ENCODE peak calls at places on chromosome 6, in eight cellular contexts. T is GM12865, I is GM23338, J is tibial artery, E is uterus, N is A549, C is aorta, L is cardiac muscle cell. A is an unnamed sample.

GRCh38 chr6:117298941-117299340 is 33.6 kb downstream of the VGLL2 start:
- DNase-seq in J (no peak), T (no peak), C (no peak), L (no peak), E (no peak), N (no peak), I (no peak), A (no peak)

GRCh38 chr6:74741608-74742007 is 464.2 kb downstream of the COL12A1 start:
- DNase-seq in J (no peak), N (no peak), T (no peak), L (peak), C (no peak), I (peak), E (no peak), A (no peak)

GRCh38 chr6:16136086-16136485 is 7.2 kb downstream of the MYLIP start:
- DNase-seq in N (no peak), J (no peak), L (no peak), T (no peak), I (no peak), C (no peak), E (no peak), A (peak)

GRCh38 chr6:159093608-159094443 is 49.0 kb upstream of the TAGAP start:
- DNase-seq in N (no peak), L (no peak), C (no peak), T (no peak), E (no peak), I (no peak), J (no peak), A (no peak)

GRCh38 chr6:145632971-145633370 is 102.3 kb downstream of the EPM2A start:
- DNase-seq in J (no peak), C (no peak), L (no peak), E (no peak), I (no peak), N (no peak), T (no peak), A (no peak)

GRCh38 chr6:96505363-96505762 is 16.2 kb upstream of the UFL1 start:
- DNase-seq in I (no peak), C (no peak), L (no peak), N (no peak), E (no peak), J (no peak), T (no peak), A (no peak)

GRCh38 chr6:436308-437041 is 44.9 kb downstream of the IRF4 start:
- DNase-seq in J (peak), L (no peak), N (no peak), E (no peak), I (no peak), T (peak), C (no peak), A (no peak)

GRCh38 chr6:148854086-148854485 is 107.3 kb downstream of the UST start:
- DNase-seq in N (no peak), L (no peak), I (no peak), T (no peak), C (no peak), J (no peak), E (no peak), A (no peak)

GRCh38 chr6:1838604-1839003 is 228.9 kb downstream of the FOXC1 start:
- DNase-seq in C (no peak), E (no peak), N (no peak), L (no peak), J (no peak), I (no peak), T (no peak), A (no peak)

GRCh38 chr6:118554698-118555097 is 6.6 kb downstream of the PLN start:
- DNase-seq in I (no peak), C (no peak), E (no peak), J (no peak), N (no peak), T (no peak), L (no peak), A (no peak)

GRCh38 chr6:113476937-113477839 is 380.0 kb upstream of the MARCKS start:
- DNase-seq in E (no peak), I (no peak), N (no peak), J (no peak), T (no peak), L (no peak), C (no peak), A (no peak)

GRCh38 chr6:107794771-107795170 is 29.3 kb downstream of the SCML4 start:
- DNase-seq in J (no peak), T (no peak), C (no peak), I (no peak), L (no peak), E (no peak), N (no peak), A (no peak)

GRCh38 chr6:108959972-108960582 is 111.9 kb downstream of the ARMC2 start:
- DNase-seq in I (no peak), T (no peak), J (no peak), N (no peak), C (no peak), L (no peak), E (no peak), A (no peak)

GRCh38 chr6:95417856-95418255 is 159.5 kb upstream of the MANEA start:
- DNase-seq in T (no peak), J (no peak), L (no peak), N (no peak), I (peak), C (no peak), E (no peak), A (no peak)

GRCh38 chr6:39189915-39190544 is 39.2 kb downstream of the KCNK5 start:
- DNase-seq in J (peak), T (peak), I (peak), N (peak), C (peak), E (no peak), L (peak), A (no peak)

GRCh38 chr6:27592481-27593199 is 119.7 kb upstream of the ZNF184 start:
- DNase-seq in I (peak), N (peak), L (peak), J (no peak), C (no peak), T (peak), E (no peak), A (peak)

GRCh38 chr6:146670161-146670560 is 71.4 kb downstream of the ADGB start:
- DNase-seq in J (no peak), L (no peak), E (no peak), C (no peak), N (no peak), T (no peak), I (no peak), A (no peak)

GRCh38 chr6:166784691-166785090 is 157.6 kb upstream of the RPS6KA2 start:
- DNase-seq in C (no peak), T (no peak), L (no peak), I (no peak), J (no peak), E (no peak), N (no peak), A (no peak)

GRCh38 chr6:101397199-101397598 is 3.7 kb downstream of the GRIK2 start:
- DNase-seq in L (no peak), C (no peak), N (peak), I (peak), J (no peak), E (no peak), T (no peak), A (no peak)

GRCh38 chr6:95517004-95517403 is 60.3 kb upstream of the MANEA start:
- DNase-seq in T (no peak), C (no peak), I (no peak), E (no peak), J (no peak), N (no peak), L (no peak), A (no peak)

GRCh38 chr6:141483561-141484061 is 649.1 kb upstream of the GJE1 start:
- DNase-seq in C (no peak), J (peak), L (no peak), E (no peak), T (peak), N (peak), I (no peak), A (peak)

GRCh38 chr6:32393660-32394420 is 13.1 kb downstream of the BTNL2 start:
- DNase-seq in L (no peak), C (no peak), T (peak), E (peak), N (no peak), I (no peak), J (peak), A (no peak)

GRCh38 chr6:47852727-47853126 is 70.9 kb downstream of the OPN5 start:
- DNase-seq in J (no peak), L (no peak), T (no peak), N (peak), E (no peak), C (no peak), I (no peak), A (no peak)

GRCh38 chr6:96659084-96659845 is 96.3 kb downstream of the FHL5 start:
- DNase-seq in J (no peak), E (no peak), C (no peak), T (peak), N (no peak), L (no peak), I (no peak), A (no peak)

GRCh38 chr6:40276176-40276575 is 311.0 kb downstream of the LRFN2 start:
- DNase-seq in C (no peak), N (no peak), I (no peak), L (no peak), T (no peak), E (no peak), J (no peak), A (no peak)

GRCh38 chr6:129604321-129604720 is 105.7 kb downstream of the ARHGAP18 start:
- DNase-seq in L (no peak), J (no peak), I (no peak), E (no peak), C (no peak), N (no peak), T (no peak), A (no peak)

GRCh38 chr6:33577106-33577535 is 3.0 kb downstream of the BAK1 start:
- DNase-seq in T (no peak), N (peak), L (no peak), J (peak), E (peak), C (peak), I (no peak), A (no peak)

GRCh38 chr6:33576668-33577067 is 3.4 kb downstream of the BAK1 start:
- DNase-seq in J (no peak), L (no peak), T (no peak), E (no peak), N (no peak), C (no peak), I (no peak), A (no peak)

GRCh38 chr6:33577718-33578117 is 2.4 kb downstream of the BAK1 start:
- DNase-seq in T (no peak), L (no peak), J (no peak), C (no peak), N (no peak), I (no peak), E (no peak), A (no peak)

GRCh38 chr6:33578588-33579011 is 1.5 kb downstream of the BAK1 start:
- DNase-seq in T (peak), C (no peak), J (no peak), N (no peak), E (no peak), L (no peak), I (no peak), A (peak)

DNA sequence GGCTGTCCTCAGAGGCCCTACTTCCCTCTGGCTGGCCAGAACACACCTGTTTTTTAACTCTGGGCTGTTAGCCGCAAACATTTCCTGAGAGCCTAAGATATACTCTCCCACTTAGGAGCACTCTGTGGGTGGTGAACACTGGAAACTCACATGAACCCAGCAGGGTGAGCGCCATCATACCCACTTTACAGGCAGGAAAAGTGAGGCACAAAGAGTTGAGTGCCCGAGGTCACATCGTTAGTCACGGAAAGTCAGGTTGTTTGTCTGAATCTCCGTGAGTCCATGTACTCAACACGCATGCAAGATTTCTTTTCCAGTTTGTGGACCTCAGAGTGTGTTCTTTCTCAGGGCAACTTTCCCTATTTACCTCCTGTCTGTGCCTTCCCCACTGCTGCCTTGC is 1.9 kb downstream of the BAK1 start:
- DNase-seq in C (no peak), L (no peak), T (no peak), J (no peak), N (no peak), E (no peak), I (no peak), A (no peak)
- H3K4me3 ChIP-seq in C (no peak), L (no peak), T (peak), J (peak), N (no peak), E (no peak), I (peak), A (peak)

DNA sequence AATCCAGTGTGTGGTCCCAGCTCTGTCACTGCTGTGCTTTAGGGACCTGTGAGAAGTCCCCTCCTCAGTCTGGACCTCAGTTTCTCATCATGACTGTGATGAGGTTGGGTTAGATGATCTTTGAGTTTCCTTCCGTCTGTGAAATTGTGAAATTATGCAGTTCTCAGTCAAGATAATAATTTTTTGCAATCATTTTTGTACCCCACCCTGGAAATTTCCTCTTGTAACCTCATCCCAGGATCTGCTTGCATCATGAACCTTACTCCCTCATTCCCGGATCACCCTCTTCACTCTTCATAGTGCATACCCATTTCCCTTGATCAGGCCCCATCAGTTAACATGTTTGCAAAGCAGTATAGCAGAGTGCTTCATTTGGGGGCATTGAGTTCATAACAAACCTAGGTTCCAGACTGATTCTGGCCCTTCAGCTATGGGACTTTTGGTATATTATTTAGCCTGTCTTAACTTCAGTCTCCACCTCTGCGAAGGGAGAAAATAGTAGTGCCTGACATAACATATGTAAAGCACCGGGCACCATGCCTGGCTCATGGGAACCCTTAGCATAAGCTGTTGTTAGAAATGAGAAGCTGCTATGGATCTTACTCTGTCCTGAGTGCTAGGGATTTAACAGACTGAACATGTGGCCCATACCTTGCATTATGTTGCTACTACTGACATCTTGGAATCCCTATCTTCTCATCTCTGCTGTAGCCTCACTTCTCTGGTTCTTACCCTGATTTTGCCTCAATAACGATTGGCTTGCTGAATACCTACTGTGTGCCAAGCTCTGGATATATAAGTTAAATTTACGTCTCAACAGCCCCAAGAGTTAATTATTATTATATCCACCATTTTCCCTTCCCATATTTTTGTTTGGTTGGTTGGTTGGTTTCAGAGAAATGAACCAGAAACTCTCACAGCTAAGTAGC is 1.4 kb downstream of the ZNF76 start:
- DNase-seq in T (no peak), N (no peak), E (no peak), L (no peak), I (no peak), C (no peak), J (no peak), A (no peak)
- H3K4me3 ChIP-seq in T (peak), N (peak), E (peak), L (peak), I (peak), C (no peak), J (peak), A (peak)

GRCh38 chr6:126300126-126300525 is 39.8 kb upstream of the CENPW start:
- DNase-seq in N (no peak), C (no peak), E (no peak), J (no peak), T (peak), L (peak), I (no peak), A (no peak)
- H3K4me3 ChIP-seq in N (no peak), C (no peak), E (no peak), J (no peak), T (no peak), L (no peak), I (no peak), A (no peak)

GRCh38 chr6:133568970-133569889 is 319.7 kb upstream of the TCF21 start:
- DNase-seq in L (peak), C (no peak), E (peak), I (peak), T (no peak), J (no peak), N (peak), A (peak)
- H3K4me3 ChIP-seq in L (peak), C (peak), E (peak), I (peak), T (no peak), J (peak), N (peak), A (no peak)

DNA sequence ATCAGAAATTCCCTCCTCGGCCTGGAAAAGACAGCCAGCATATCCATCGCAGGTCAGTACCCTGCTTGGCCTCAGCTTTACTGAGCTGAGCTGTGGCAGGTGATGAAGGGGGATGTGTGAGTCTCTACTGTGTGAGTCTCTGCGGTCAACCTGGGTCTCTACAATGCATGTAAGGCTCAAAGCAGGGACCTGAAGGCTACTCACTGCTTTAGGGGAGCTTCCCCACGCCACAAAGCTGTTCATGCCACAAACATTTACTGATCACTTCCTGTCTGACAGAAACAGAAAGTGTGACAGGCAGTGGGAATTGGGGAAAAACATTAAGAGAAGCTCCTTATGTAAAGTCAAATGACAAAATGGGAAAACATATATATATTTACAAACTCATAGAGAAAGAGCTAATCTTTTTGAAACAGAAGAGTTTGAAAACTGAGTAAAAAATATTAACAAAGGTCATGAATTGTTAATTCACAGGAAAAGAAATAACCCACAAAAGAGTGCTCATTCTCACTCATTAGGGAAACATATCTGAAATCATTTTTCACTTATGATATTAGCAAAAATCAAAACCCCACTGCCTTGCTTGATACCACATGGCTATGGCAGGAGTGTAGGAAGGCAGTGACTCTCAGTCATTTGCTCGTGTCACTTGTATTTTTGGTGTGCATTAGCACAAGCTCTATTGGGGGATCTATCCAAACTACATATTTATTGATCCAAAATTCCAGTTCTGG is 5.8 kb downstream of the BTN3A3 start:
- DNase-seq in E (no peak), N (no peak), J (no peak), C (no peak), L (no peak), T (peak), I (no peak), A (no peak)
- H3K4me3 ChIP-seq in E (no peak), N (no peak), J (no peak), C (no peak), L (no peak), T (no peak), I (no peak), A (no peak)

GRCh38 chr6:134928151-134928917 is 21.6 kb downstream of the ALDH8A1 start:
- DNase-seq in I (no peak), L (no peak), T (no peak), E (no peak), J (no peak), C (no peak), N (no peak), A (no peak)
- H3K4me3 ChIP-seq in I (no peak), L (no peak), T (no peak), E (no peak), J (no peak), C (no peak), N (no peak), A (no peak)

GRCh38 chr6:42368156-42368555 is 83.6 kb downstream of the TRERF1 start:
- DNase-seq in L (no peak), E (no peak), C (no peak), J (no peak), I (no peak), T (peak), N (no peak), A (no peak)

GRCh38 chr6:42366999-42367352 is 84.8 kb downstream of the TRERF1 start:
- DNase-seq in C (no peak), T (no peak), L (no peak), I (no peak), E (no peak), N (no peak), J (no peak), A (no peak)

GRCh38 chr6:42367353-42368011 is 84.2 kb downstream of the TRERF1 start:
- DNase-seq in C (no peak), E (no peak), T (peak), J (no peak), I (no peak), L (no peak), N (no peak), A (no peak)

GRCh38 chr6:42370323-42370985 is 81.3 kb downstream of the TRERF1 start:
- DNase-seq in J (no peak), I (no peak), T (no peak), E (no peak), L (no peak), N (no peak), C (no peak), A (no peak)

DNA sequence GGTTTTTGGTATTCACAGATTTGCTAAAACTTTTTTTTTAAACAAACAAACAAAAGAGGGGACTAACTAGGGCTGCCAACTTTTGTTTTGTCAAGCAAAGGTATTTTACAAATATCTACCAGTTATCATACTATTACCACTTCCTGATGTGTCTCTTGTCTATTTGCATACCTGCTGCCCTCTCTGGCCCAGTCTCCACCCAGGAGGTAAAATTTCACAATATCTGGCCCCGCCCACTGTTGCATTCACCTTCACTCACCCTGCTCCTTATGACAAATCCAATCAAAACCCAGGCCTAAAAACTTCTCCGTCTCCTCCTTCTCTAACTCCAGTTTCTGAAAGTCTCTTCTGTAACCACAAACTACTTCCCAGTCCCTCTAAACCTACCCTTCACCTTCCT is 82.2 kb downstream of the TRERF1 start:
- DNase-seq in N (peak), L (no peak), T (peak), E (no peak), C (no peak), J (no peak), I (peak), A (no peak)
- H3K4me3 ChIP-seq in N (no peak), L (no peak), T (peak), E (no peak), C (no peak), J (no peak), I (no peak), A (no peak)

GRCh38 chr6:46491789-46492547 is 719 bp upstream of the RCAN2 start:
- DNase-seq in C (peak), I (peak), J (peak), L (peak), N (peak), T (no peak), E (peak), A (no peak)
- H3K4me3 ChIP-seq in C (peak), I (peak), J (peak), L (peak), N (peak), T (peak), E (peak), A (no peak)

GRCh38 chr6:35512740-35513139 is at the start of gene TULP1:
- DNase-seq in L (no peak), N (no peak), E (no peak), C (no peak), J (no peak), T (no peak), I (peak), A (no peak)
- H3K4me3 ChIP-seq in L (no peak), N (no peak), E (peak), C (no peak), J (no peak), T (no peak), I (peak), A (no peak)

A was measured in Jurkat, Clone E6-1.